ENCODE peak calls at places on chromosomes 11 and 22, in five cellular contexts. J is prostate gland, H is neural progenitor cell, M is PC-9, T is gastrocnemius medialis. G is an unnamed sample.

GRCh38 chr11:44837650-44838049 is 110.9 kb downstream of the TSPAN18 start:
- DNase-seq in T (no peak), H (no peak), J (no peak), M (no peak), G (no peak)

GRCh38 chr11:120078397-120078796 is 59.5 kb downstream of the TRIM29 start:
- DNase-seq in M (no peak), H (no peak), J (no peak), T (no peak), G (no peak)

GRCh38 chr11:2525941-2526807 is 81.4 kb downstream of the KCNQ1 start:
- DNase-seq in M (no peak), T (no peak), J (no peak), H (no peak), G (peak)

GRCh38 chr11:76410771-76411423 is 29.8 kb downstream of the GVQW3 start:
- DNase-seq in T (no peak), J (no peak), M (no peak), H (no peak), G (no peak)

GRCh38 chr22:29907753-29908515 is 25.0 kb downstream of the MTMR3 start:
- DNase-seq in H (no peak), T (peak), M (peak), J (peak), G (no peak)

GRCh38 chr11:76321820-76322524 is 59.0 kb downstream of the THAP12 start:
- DNase-seq in J (no peak), M (no peak), T (no peak), H (peak), G (no peak)

GRCh38 chr11:86182976-86183584 is 61.5 kb upstream of the EED start:
- DNase-seq in J (no peak), T (no peak), M (peak), H (no peak), G (no peak)

GRCh38 chr22:17102297-17102667 is 17.5 kb downstream of the IL17RA start:
- DNase-seq in T (no peak), M (no peak), J (no peak), H (no peak), G (no peak)

GRCh38 chr11:9574806-9575530 is 1.5 kb downstream of the WEE1 start:
- DNase-seq in M (peak), T (peak), H (peak), J (peak), G (peak)

GRCh38 chr22:36506637-36507517 is at the start of gene FOXRED2:
- DNase-seq in M (peak), T (peak), J (peak), H (peak), G (peak)

GRCh38 chr11:47711225-47711624 is 3.9 kb downstream of the AGBL2 start:
- DNase-seq in H (no peak), M (no peak), T (no peak), J (no peak), G (no peak)

GRCh38 chr11:72598466-72598865 is 75.8 kb downstream of the PDE2A start:
- DNase-seq in J (no peak), T (no peak), M (no peak), H (no peak), G (no peak)

GRCh38 chr11:123125169-123125568 is 63.2 kb upstream of the HSPA8 start:
- DNase-seq in J (no peak), M (no peak), H (no peak), T (no peak), G (no peak)

GRCh38 chr11:25910090-25910489 is 421.8 kb upstream of the ANO3 start:
- DNase-seq in J (no peak), T (no peak), M (no peak), H (no peak), G (no peak)

GRCh38 chr22:33883561-33883960 is 36.7 kb downstream of the LARGE1 start:
- DNase-seq in M (peak), H (no peak), T (peak), J (no peak), G (no peak)

GRCh38 chr11:2093575-2094353 is 45.4 kb downstream of the IGF2 start:
- DNase-seq in H (no peak), M (no peak), T (peak), J (peak), G (no peak)

GRCh38 chr22:46140989-46141928 is 9.1 kb upstream of the PPARA start:
- DNase-seq in T (no peak), M (no peak), J (no peak), H (no peak), G (no peak)

GRCh38 chr22:32723632-32724031 is 77.9 kb upstream of the TIMP3 start:
- DNase-seq in J (peak), H (no peak), T (no peak), M (no peak), G (no peak)

GRCh38 chr11:46674463-46675287 is 25.7 kb downstream of the ARHGAP1 start:
- DNase-seq in H (peak), M (no peak), J (no peak), T (peak), G (no peak)

GRCh38 chr11:1693327-1694063 is 3.5 kb upstream of the KRTAP5-6 start:
- DNase-seq in M (no peak), H (peak), J (peak), T (peak), G (peak)

GRCh38 chr22:44931077-44931540 is 78.7 kb downstream of the PHF21B start:
- DNase-seq in T (no peak), M (no peak), H (no peak), J (no peak), G (no peak)

GRCh38 chr22:30875481-30876215 is 92.9 kb downstream of the MORC2 start:
- DNase-seq in J (no peak), T (peak), M (no peak), H (no peak), G (peak)

GRCh38 chr11:47797633-47798032 is 30.5 kb upstream of the FNBP4 start:
- DNase-seq in M (no peak), J (no peak), T (no peak), H (no peak), G (no peak)

GRCh38 chr11:8192896-8193209 is 24.0 kb upstream of the RIC3 start:
- DNase-seq in M (no peak), T (no peak), H (no peak), J (no peak), G (no peak)

GRCh38 chr22:40276877-40277823 is 69.2 kb upstream of the ADSL start:
- DNase-seq in H (no peak), M (no peak), J (no peak), T (peak), G (no peak)

DNA sequence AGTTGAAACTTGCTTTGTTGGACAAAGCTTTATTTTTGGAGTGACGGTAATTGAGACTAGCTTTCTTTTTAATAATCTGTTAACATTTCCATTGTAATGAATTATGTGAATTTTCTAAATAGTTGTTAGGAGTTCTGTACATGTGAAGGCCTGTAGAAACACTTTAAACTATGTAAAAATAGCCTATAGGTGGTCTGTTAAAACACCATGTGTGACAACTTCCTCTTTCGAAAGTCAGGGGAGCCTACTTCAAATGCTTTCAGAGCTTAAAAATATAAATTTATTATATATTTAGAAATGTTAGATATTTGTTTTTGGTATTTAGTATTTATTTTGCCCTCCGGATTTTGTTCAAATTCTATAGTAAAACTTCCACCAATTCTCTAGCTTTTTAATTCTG is 28.7 kb downstream of the DDIAS start:
- DNase-seq in M (no peak), H (no peak), J (no peak), T (no peak), G (no peak)
- H3K27ac ChIP-seq in M (no peak), H (no peak), J (no peak), T (no peak), G (no peak)

GRCh38 chr11:114811971-114812370 is 133.6 kb downstream of the NXPE2 start:
- DNase-seq in H (no peak), T (no peak), J (no peak), M (no peak), G (no peak)
- TF ChIP-seq CTCF in H (no peak), T (no peak), J (no peak), M (no peak), G (no peak)

GRCh38 chr11:70766901-70767300 is 368.6 kb downstream of the CTTN start:
- DNase-seq in J (no peak), T (no peak), M (no peak), H (no peak), G (no peak)
- H3K4me3 ChIP-seq in J (no peak), T (no peak), M (no peak), H (no peak), G (no peak)

GRCh38 chr22:38243007-38243775 is 29.6 kb downstream of the TMEM184B start:
- DNase-seq in T (no peak), H (peak), M (no peak), J (no peak), G (no peak)
- H3K27ac ChIP-seq in T (peak), H (no peak), M (no peak), J (peak), G (peak)

GRCh38 chr11:19539861-19540260 is 172.8 kb upstream of the NAV2 start:
- DNase-seq in J (no peak), M (no peak), H (peak), T (no peak), G (no peak)
- TF ChIP-seq CTCF in J (no peak), M (no peak), H (no peak), T (no peak), G (no peak)

GRCh38 chr11:30422389-30422788 is 99.5 kb downstream of the ARL14EP start:
- DNase-seq in J (peak), M (no peak), T (no peak), H (peak), G (no peak)

GRCh38 chr11:30424336-30424735 is 101.4 kb downstream of the ARL14EP start:
- DNase-seq in M (no peak), J (no peak), H (no peak), T (no peak), G (no peak)

GRCh38 chr11:30423886-30424285 is 101.0 kb downstream of the ARL14EP start:
- DNase-seq in M (no peak), T (no peak), H (peak), J (no peak), G (no peak)

GRCh38 chr11:30424851-30425250 is 101.9 kb downstream of the ARL14EP start:
- DNase-seq in H (no peak), J (no peak), M (no peak), T (no peak), G (no peak)

DNA sequence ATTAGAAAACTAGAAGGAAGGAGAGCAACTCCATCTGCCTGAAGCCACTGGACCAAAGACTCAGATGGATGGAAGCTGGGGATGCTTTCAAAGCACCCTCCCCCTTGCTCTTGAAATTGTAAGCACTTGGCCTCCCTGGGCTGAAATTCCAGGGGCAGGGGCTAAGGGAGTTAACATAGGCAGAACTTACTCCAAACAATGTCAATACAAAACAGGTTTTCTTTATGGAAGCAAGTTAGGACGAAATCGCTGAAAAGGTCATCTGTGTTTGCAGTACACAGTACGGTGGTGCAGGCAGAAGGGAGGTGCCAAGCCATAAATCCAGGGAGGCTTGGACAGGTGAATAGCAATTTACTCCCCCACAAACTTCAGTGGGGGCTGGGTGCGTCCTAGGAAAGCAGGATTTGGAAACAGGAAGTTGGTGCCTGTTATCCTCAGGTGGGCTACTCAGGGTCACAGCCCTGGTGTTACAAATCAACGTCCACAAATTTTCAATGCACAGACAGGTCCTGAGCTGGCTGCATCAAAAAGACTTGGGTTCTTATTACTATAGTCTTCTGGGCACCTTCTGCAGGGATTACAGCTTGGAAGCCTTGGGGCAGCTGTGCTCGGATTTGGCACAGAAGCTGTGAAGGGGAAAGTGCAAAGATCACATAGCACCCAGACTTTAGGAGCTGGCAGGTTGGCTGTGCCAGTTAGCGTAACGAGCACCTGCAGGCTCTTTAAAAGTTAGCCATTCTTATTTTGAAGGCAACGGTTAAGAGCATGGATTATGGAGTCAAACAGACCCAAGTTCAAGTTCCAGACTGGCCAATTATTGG is 100.1 kb downstream of the ARL14EP start:
- DNase-seq in H (no peak), T (no peak), M (no peak), J (peak), G (no peak)
- H3K4me3 ChIP-seq in H (no peak), T (no peak), M (no peak), J (no peak), G (no peak)

DNA sequence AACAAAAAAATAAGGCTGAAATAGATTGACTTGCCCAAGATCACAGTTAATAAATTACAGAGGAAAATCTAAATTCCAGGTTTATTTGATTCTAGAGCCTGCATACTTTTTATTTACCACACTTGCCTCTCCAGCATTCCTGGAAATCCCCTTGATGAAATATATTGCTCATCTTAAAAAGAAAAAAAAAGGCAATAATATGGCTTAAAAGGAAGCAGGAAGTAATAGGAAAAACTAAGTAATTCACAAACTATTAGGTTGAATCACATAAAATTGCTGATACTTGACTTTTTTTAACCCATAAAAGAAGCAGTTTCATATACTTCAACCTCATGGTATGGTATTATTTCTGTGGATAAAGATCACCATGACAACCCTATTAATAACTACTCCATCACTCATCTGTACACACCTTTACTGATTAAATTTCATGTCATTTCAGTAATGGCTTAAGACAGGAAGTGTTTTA is 52.9 kb downstream of the COPB1 start:
- DNase-seq in J (no peak), T (no peak), H (no peak), M (peak), G (no peak)
- H3K27ac ChIP-seq in J (no peak), T (no peak), H (no peak), M (peak), G (no peak)